ENCODE peak calls at places on chromosomes 5 and 9, in ten cellular contexts. One of them, this sample, is unnamed.

GRCh38 chr5:149212203-149212951 is 59.3 kb upstream of the AFAP1L1 start:
- DNase-seq in head of caudate nucleus: no peak
- DNase-seq in effector memory CD4-positive, alpha-beta T cell: no peak
- DNase-seq in stimulated activated CD4-positive, alpha-beta T cell treated with anti-CD3 and anti-CD28 coated beads, Interleukin-2, amount 100 ng/mL, for 24 hours: no peak
- DNase-seq in left cardiac atrium: no peak
- DNase-seq in HT1080: peak
- DNase-seq in effector CD8-positive, alpha-beta T cell: no peak
- DNase-seq in NT2/D1: no peak
- DNase-seq in WTC11: no peak
- DNase-seq in NAMALWA: no peak
- DNase-seq in this sample: no peak

GRCh38 chr5:900781-901180 is 8.1 kb downstream of the TRIP13 start:
- DNase-seq in head of caudate nucleus: no peak
- DNase-seq in effector memory CD4-positive, alpha-beta T cell: no peak
- DNase-seq in stimulated activated CD4-positive, alpha-beta T cell treated with anti-CD3 and anti-CD28 coated beads, Interleukin-2, amount 100 ng/mL, for 24 hours: no peak
- DNase-seq in left cardiac atrium: no peak
- DNase-seq in HT1080: no peak
- DNase-seq in effector CD8-positive, alpha-beta T cell: no peak
- DNase-seq in NT2/D1: no peak
- DNase-seq in WTC11: no peak
- DNase-seq in NAMALWA: no peak
- DNase-seq in this sample: no peak

GRCh38 chr5:126972062-126972895 is 58.1 kb downstream of the MARCHF3 start:
- DNase-seq in head of caudate nucleus: no peak
- DNase-seq in effector memory CD4-positive, alpha-beta T cell: no peak
- DNase-seq in stimulated activated CD4-positive, alpha-beta T cell treated with anti-CD3 and anti-CD28 coated beads, Interleukin-2, amount 100 ng/mL, for 24 hours: no peak
- DNase-seq in left cardiac atrium: no peak
- DNase-seq in HT1080: no peak
- DNase-seq in effector CD8-positive, alpha-beta T cell: no peak
- DNase-seq in NT2/D1: no peak
- DNase-seq in WTC11: no peak
- DNase-seq in NAMALWA: peak
- DNase-seq in this sample: no peak

GRCh38 chr5:15740383-15740782 is 240.4 kb downstream of the FBXL7 start:
- DNase-seq in head of caudate nucleus: no peak
- DNase-seq in effector memory CD4-positive, alpha-beta T cell: no peak
- DNase-seq in stimulated activated CD4-positive, alpha-beta T cell treated with anti-CD3 and anti-CD28 coated beads, Interleukin-2, amount 100 ng/mL, for 24 hours: no peak
- DNase-seq in left cardiac atrium: no peak
- DNase-seq in HT1080: no peak
- DNase-seq in effector CD8-positive, alpha-beta T cell: no peak
- DNase-seq in NT2/D1: no peak
- DNase-seq in WTC11: no peak
- DNase-seq in NAMALWA: no peak
- DNase-seq in this sample: no peak

GRCh38 chr5:141951341-141951781 is 6.6 kb downstream of the PCDH12 start:
- DNase-seq in head of caudate nucleus: no peak
- DNase-seq in effector memory CD4-positive, alpha-beta T cell: no peak
- DNase-seq in stimulated activated CD4-positive, alpha-beta T cell treated with anti-CD3 and anti-CD28 coated beads, Interleukin-2, amount 100 ng/mL, for 24 hours: no peak
- DNase-seq in left cardiac atrium: no peak
- DNase-seq in HT1080: no peak
- DNase-seq in effector CD8-positive, alpha-beta T cell: peak
- DNase-seq in NT2/D1: no peak
- DNase-seq in WTC11: peak
- DNase-seq in NAMALWA: peak
- DNase-seq in this sample: no peak

GRCh38 chr9:98172604-98173003 is 19.8 kb downstream of the CORO2A start:
- DNase-seq in head of caudate nucleus: no peak
- DNase-seq in effector memory CD4-positive, alpha-beta T cell: no peak
- DNase-seq in stimulated activated CD4-positive, alpha-beta T cell treated with anti-CD3 and anti-CD28 coated beads, Interleukin-2, amount 100 ng/mL, for 24 hours: no peak
- DNase-seq in left cardiac atrium: no peak
- DNase-seq in HT1080: peak
- DNase-seq in effector CD8-positive, alpha-beta T cell: no peak
- DNase-seq in NT2/D1: no peak
- DNase-seq in WTC11: no peak
- DNase-seq in NAMALWA: no peak
- DNase-seq in this sample: no peak

GRCh38 chr5:78699565-78700143 is 51.1 kb upstream of the LHFPL2 start:
- DNase-seq in head of caudate nucleus: peak
- DNase-seq in effector memory CD4-positive, alpha-beta T cell: no peak
- DNase-seq in stimulated activated CD4-positive, alpha-beta T cell treated with anti-CD3 and anti-CD28 coated beads, Interleukin-2, amount 100 ng/mL, for 24 hours: no peak
- DNase-seq in left cardiac atrium: peak
- DNase-seq in HT1080: peak
- DNase-seq in effector CD8-positive, alpha-beta T cell: no peak
- DNase-seq in NT2/D1: no peak
- DNase-seq in WTC11: no peak
- DNase-seq in NAMALWA: no peak
- DNase-seq in this sample: no peak

GRCh38 chr5:107469485-107469884 is 201.3 kb downstream of the EFNA5 start:
- DNase-seq in head of caudate nucleus: no peak
- DNase-seq in effector memory CD4-positive, alpha-beta T cell: no peak
- DNase-seq in stimulated activated CD4-positive, alpha-beta T cell treated with anti-CD3 and anti-CD28 coated beads, Interleukin-2, amount 100 ng/mL, for 24 hours: no peak
- DNase-seq in left cardiac atrium: no peak
- DNase-seq in HT1080: peak
- DNase-seq in effector CD8-positive, alpha-beta T cell: no peak
- DNase-seq in NT2/D1: no peak
- DNase-seq in WTC11: no peak
- DNase-seq in NAMALWA: no peak
- DNase-seq in this sample: no peak

GRCh38 chr5:141934099-141934844 is 10.6 kb downstream of the DELE1 start:
- DNase-seq in head of caudate nucleus: no peak
- DNase-seq in effector memory CD4-positive, alpha-beta T cell: no peak
- DNase-seq in stimulated activated CD4-positive, alpha-beta T cell treated with anti-CD3 and anti-CD28 coated beads, Interleukin-2, amount 100 ng/mL, for 24 hours: no peak
- DNase-seq in left cardiac atrium: peak
- DNase-seq in HT1080: no peak
- DNase-seq in effector CD8-positive, alpha-beta T cell: no peak
- DNase-seq in NT2/D1: no peak
- DNase-seq in WTC11: no peak
- DNase-seq in NAMALWA: no peak
- DNase-seq in this sample: no peak

GRCh38 chr9:129836342-129837007 is 1.2 kb downstream of the USP20 start:
- DNase-seq in head of caudate nucleus: no peak
- DNase-seq in effector memory CD4-positive, alpha-beta T cell: peak
- DNase-seq in stimulated activated CD4-positive, alpha-beta T cell treated with anti-CD3 and anti-CD28 coated beads, Interleukin-2, amount 100 ng/mL, for 24 hours: peak
- DNase-seq in left cardiac atrium: no peak
- DNase-seq in HT1080: no peak
- DNase-seq in effector CD8-positive, alpha-beta T cell: peak
- DNase-seq in NT2/D1: no peak
- DNase-seq in WTC11: peak
- DNase-seq in NAMALWA: peak
- DNase-seq in this sample: no peak

GRCh38 chr9:98227883-98228282 is 27.6 kb downstream of the TBC1D2 start:
- DNase-seq in head of caudate nucleus: no peak
- DNase-seq in effector memory CD4-positive, alpha-beta T cell: no peak
- DNase-seq in stimulated activated CD4-positive, alpha-beta T cell treated with anti-CD3 and anti-CD28 coated beads, Interleukin-2, amount 100 ng/mL, for 24 hours: no peak
- DNase-seq in left cardiac atrium: no peak
- DNase-seq in HT1080: no peak
- DNase-seq in effector CD8-positive, alpha-beta T cell: no peak
- DNase-seq in NT2/D1: no peak
- DNase-seq in WTC11: no peak
- DNase-seq in NAMALWA: no peak
- DNase-seq in this sample: no peak

GRCh38 chr5:132459031-132459982 is 31.3 kb downstream of the IRF1 start:
- DNase-seq in head of caudate nucleus: no peak
- DNase-seq in effector memory CD4-positive, alpha-beta T cell: no peak
- DNase-seq in stimulated activated CD4-positive, alpha-beta T cell treated with anti-CD3 and anti-CD28 coated beads, Interleukin-2, amount 100 ng/mL, for 24 hours: no peak
- DNase-seq in left cardiac atrium: no peak
- DNase-seq in HT1080: peak
- DNase-seq in effector CD8-positive, alpha-beta T cell: no peak
- DNase-seq in NT2/D1: no peak
- DNase-seq in WTC11: no peak
- DNase-seq in NAMALWA: peak
- DNase-seq in this sample: no peak

GRCh38 chr5:140131967-140132409 is 6.3 kb downstream of the IGIP start:
- DNase-seq in head of caudate nucleus: no peak
- DNase-seq in effector memory CD4-positive, alpha-beta T cell: no peak
- DNase-seq in stimulated activated CD4-positive, alpha-beta T cell treated with anti-CD3 and anti-CD28 coated beads, Interleukin-2, amount 100 ng/mL, for 24 hours: no peak
- DNase-seq in left cardiac atrium: peak
- DNase-seq in HT1080: peak
- DNase-seq in effector CD8-positive, alpha-beta T cell: no peak
- DNase-seq in NT2/D1: no peak
- DNase-seq in WTC11: no peak
- DNase-seq in NAMALWA: no peak
- DNase-seq in this sample: no peak

GRCh38 chr9:134065720-134066419 is 2.0 kb downstream of the BRD3 start:
- DNase-seq in head of caudate nucleus: peak
- DNase-seq in effector memory CD4-positive, alpha-beta T cell: peak
- DNase-seq in stimulated activated CD4-positive, alpha-beta T cell treated with anti-CD3 and anti-CD28 coated beads, Interleukin-2, amount 100 ng/mL, for 24 hours: peak
- DNase-seq in left cardiac atrium: no peak
- DNase-seq in HT1080: peak
- DNase-seq in effector CD8-positive, alpha-beta T cell: no peak
- DNase-seq in NT2/D1: no peak
- DNase-seq in WTC11: no peak
- DNase-seq in NAMALWA: peak
- DNase-seq in this sample: peak

GRCh38 chr5:59665086-59665831 is 228.3 kb downstream of the PDE4D start:
- DNase-seq in head of caudate nucleus: no peak
- DNase-seq in effector memory CD4-positive, alpha-beta T cell: no peak
- DNase-seq in stimulated activated CD4-positive, alpha-beta T cell treated with anti-CD3 and anti-CD28 coated beads, Interleukin-2, amount 100 ng/mL, for 24 hours: no peak
- DNase-seq in left cardiac atrium: no peak
- DNase-seq in HT1080: no peak
- DNase-seq in effector CD8-positive, alpha-beta T cell: no peak
- DNase-seq in NT2/D1: no peak
- DNase-seq in WTC11: no peak
- DNase-seq in NAMALWA: no peak
- DNase-seq in this sample: no peak

GRCh38 chr9:131347376-131348020 is 46.4 kb upstream of the PRRC2B start:
- DNase-seq in head of caudate nucleus: no peak
- DNase-seq in effector memory CD4-positive, alpha-beta T cell: no peak
- DNase-seq in stimulated activated CD4-positive, alpha-beta T cell treated with anti-CD3 and anti-CD28 coated beads, Interleukin-2, amount 100 ng/mL, for 24 hours: no peak
- DNase-seq in left cardiac atrium: no peak
- DNase-seq in HT1080: no peak
- DNase-seq in effector CD8-positive, alpha-beta T cell: no peak
- DNase-seq in NT2/D1: no peak
- DNase-seq in WTC11: peak
- DNase-seq in NAMALWA: no peak
- DNase-seq in this sample: peak

GRCh38 chr9:120161801-120162200 is 418.2 kb downstream of the CDK5RAP2 start:
- DNase-seq in head of caudate nucleus: no peak
- DNase-seq in effector memory CD4-positive, alpha-beta T cell: no peak
- DNase-seq in stimulated activated CD4-positive, alpha-beta T cell treated with anti-CD3 and anti-CD28 coated beads, Interleukin-2, amount 100 ng/mL, for 24 hours: no peak
- DNase-seq in left cardiac atrium: no peak
- DNase-seq in HT1080: no peak
- DNase-seq in effector CD8-positive, alpha-beta T cell: no peak
- DNase-seq in NT2/D1: no peak
- DNase-seq in WTC11: no peak
- DNase-seq in NAMALWA: no peak
- DNase-seq in this sample: no peak

GRCh38 chr9:84276741-84277140 is 63.8 kb downstream of the SLC28A3 start:
- DNase-seq in head of caudate nucleus: no peak
- DNase-seq in effector memory CD4-positive, alpha-beta T cell: no peak
- DNase-seq in stimulated activated CD4-positive, alpha-beta T cell treated with anti-CD3 and anti-CD28 coated beads, Interleukin-2, amount 100 ng/mL, for 24 hours: no peak
- DNase-seq in left cardiac atrium: no peak
- DNase-seq in HT1080: no peak
- DNase-seq in effector CD8-positive, alpha-beta T cell: no peak
- DNase-seq in NT2/D1: no peak
- DNase-seq in WTC11: no peak
- DNase-seq in NAMALWA: no peak
- DNase-seq in this sample: no peak

GRCh38 chr9:14670718-14671117 is 22.5 kb downstream of the ZDHHC21 start:
- DNase-seq in head of caudate nucleus: no peak
- DNase-seq in effector memory CD4-positive, alpha-beta T cell: no peak
- DNase-seq in stimulated activated CD4-positive, alpha-beta T cell treated with anti-CD3 and anti-CD28 coated beads, Interleukin-2, amount 100 ng/mL, for 24 hours: no peak
- DNase-seq in left cardiac atrium: no peak
- DNase-seq in HT1080: peak
- DNase-seq in effector CD8-positive, alpha-beta T cell: no peak
- DNase-seq in NT2/D1: no peak
- DNase-seq in WTC11: no peak
- DNase-seq in NAMALWA: no peak
- DNase-seq in this sample: no peak

GRCh38 chr9:83959061-83959460 is 21.0 kb downstream of the HNRNPK start:
- DNase-seq in head of caudate nucleus: no peak
- DNase-seq in effector memory CD4-positive, alpha-beta T cell: no peak
- DNase-seq in stimulated activated CD4-positive, alpha-beta T cell treated with anti-CD3 and anti-CD28 coated beads, Interleukin-2, amount 100 ng/mL, for 24 hours: no peak
- DNase-seq in left cardiac atrium: no peak
- DNase-seq in HT1080: peak
- DNase-seq in effector CD8-positive, alpha-beta T cell: no peak
- DNase-seq in NT2/D1: no peak
- DNase-seq in WTC11: no peak
- DNase-seq in NAMALWA: no peak
- DNase-seq in this sample: no peak

This sample was measured in posterior cingulate gyrus.